ENCODE peak calls at places on chromosomes 6 and 20, in four cellular contexts. One of them, this sample, is unnamed.

GRCh38 chr20:50333131-50333530 is 142.5 kb downstream of the CEBPB start:
- DNase-seq in left cardiac atrium: no peak
- DNase-seq in stimulated activated CD8-positive, alpha-beta memory T cell treated with anti-CD3 and anti-CD28 coated beads, Interleukin-15, amount 100 ng/mL, for 1 hour: no peak
- DNase-seq in WTC11: no peak
- DNase-seq in this sample: no peak

GRCh38 chr6:35757461-35758123 is 18.8 kb upstream of the CLPSL2 start:
- DNase-seq in left cardiac atrium: no peak
- DNase-seq in stimulated activated CD8-positive, alpha-beta memory T cell treated with anti-CD3 and anti-CD28 coated beads, Interleukin-15, amount 100 ng/mL, for 1 hour: no peak
- DNase-seq in WTC11: peak
- DNase-seq in this sample: no peak

GRCh38 chr20:17579369-17580039 is 9.6 kb downstream of the DSTN start:
- DNase-seq in left cardiac atrium: no peak
- DNase-seq in stimulated activated CD8-positive, alpha-beta memory T cell treated with anti-CD3 and anti-CD28 coated beads, Interleukin-15, amount 100 ng/mL, for 1 hour: no peak
- DNase-seq in WTC11: no peak
- DNase-seq in this sample: no peak

GRCh38 chr6:112231609-112232060 is 22.7 kb downstream of the LAMA4 start:
- DNase-seq in left cardiac atrium: no peak
- DNase-seq in stimulated activated CD8-positive, alpha-beta memory T cell treated with anti-CD3 and anti-CD28 coated beads, Interleukin-15, amount 100 ng/mL, for 1 hour: no peak
- DNase-seq in WTC11: no peak
- DNase-seq in this sample: no peak

GRCh38 chr20:47465335-47466090 is 36.2 kb upstream of the NCOA3 start:
- DNase-seq in left cardiac atrium: no peak
- DNase-seq in stimulated activated CD8-positive, alpha-beta memory T cell treated with anti-CD3 and anti-CD28 coated beads, Interleukin-15, amount 100 ng/mL, for 1 hour: no peak
- DNase-seq in WTC11: no peak
- DNase-seq in this sample: no peak

GRCh38 chr6:127267742-127268588 is 1.3 kb downstream of the RNF146 start:
- DNase-seq in left cardiac atrium: no peak
- DNase-seq in stimulated activated CD8-positive, alpha-beta memory T cell treated with anti-CD3 and anti-CD28 coated beads, Interleukin-15, amount 100 ng/mL, for 1 hour: no peak
- DNase-seq in WTC11: no peak
- DNase-seq in this sample: no peak

GRCh38 chr20:4427936-4428581 is 293.6 kb upstream of the PRND start:
- DNase-seq in left cardiac atrium: no peak
- DNase-seq in stimulated activated CD8-positive, alpha-beta memory T cell treated with anti-CD3 and anti-CD28 coated beads, Interleukin-15, amount 100 ng/mL, for 1 hour: no peak
- DNase-seq in WTC11: no peak
- DNase-seq in this sample: no peak

GRCh38 chr6:72784071-72784470 is 162.2 kb downstream of the KCNQ5 start:
- DNase-seq in left cardiac atrium: no peak
- DNase-seq in stimulated activated CD8-positive, alpha-beta memory T cell treated with anti-CD3 and anti-CD28 coated beads, Interleukin-15, amount 100 ng/mL, for 1 hour: no peak
- DNase-seq in WTC11: no peak
- DNase-seq in this sample: no peak

GRCh38 chr6:14818422-14818884 is 427.4 kb upstream of the JARID2 start:
- DNase-seq in left cardiac atrium: peak
- DNase-seq in stimulated activated CD8-positive, alpha-beta memory T cell treated with anti-CD3 and anti-CD28 coated beads, Interleukin-15, amount 100 ng/mL, for 1 hour: no peak
- DNase-seq in WTC11: no peak
- DNase-seq in this sample: no peak

GRCh38 chr6:57221191-57221935 is 744 bp downstream of the RAB23 start:
- DNase-seq in left cardiac atrium: peak
- DNase-seq in stimulated activated CD8-positive, alpha-beta memory T cell treated with anti-CD3 and anti-CD28 coated beads, Interleukin-15, amount 100 ng/mL, for 1 hour: no peak
- DNase-seq in WTC11: peak
- DNase-seq in this sample: peak

GRCh38 chr6:157069585-157069984 is 253.7 kb downstream of the TMEM242 start:
- DNase-seq in left cardiac atrium: no peak
- DNase-seq in stimulated activated CD8-positive, alpha-beta memory T cell treated with anti-CD3 and anti-CD28 coated beads, Interleukin-15, amount 100 ng/mL, for 1 hour: no peak
- DNase-seq in WTC11: no peak
- DNase-seq in this sample: no peak

GRCh38 chr20:39825950-39826349 is 863.1 kb downstream of the MAFB start:
- DNase-seq in left cardiac atrium: no peak
- DNase-seq in stimulated activated CD8-positive, alpha-beta memory T cell treated with anti-CD3 and anti-CD28 coated beads, Interleukin-15, amount 100 ng/mL, for 1 hour: no peak
- DNase-seq in WTC11: no peak
- DNase-seq in this sample: no peak

GRCh38 chr6:4316867-4317400 is 181.6 kb upstream of the ECI2 start:
- DNase-seq in left cardiac atrium: peak
- DNase-seq in stimulated activated CD8-positive, alpha-beta memory T cell treated with anti-CD3 and anti-CD28 coated beads, Interleukin-15, amount 100 ng/mL, for 1 hour: no peak
- DNase-seq in WTC11: no peak
- DNase-seq in this sample: no peak

GRCh38 chr20:44186674-44187053 is 324 bp downstream of the JPH2 start:
- DNase-seq in left cardiac atrium: no peak
- DNase-seq in stimulated activated CD8-positive, alpha-beta memory T cell treated with anti-CD3 and anti-CD28 coated beads, Interleukin-15, amount 100 ng/mL, for 1 hour: no peak
- DNase-seq in WTC11: peak
- DNase-seq in this sample: no peak

GRCh38 chr6:148203970-148204369 is 138.7 kb upstream of the SASH1 start:
- DNase-seq in left cardiac atrium: no peak
- DNase-seq in stimulated activated CD8-positive, alpha-beta memory T cell treated with anti-CD3 and anti-CD28 coated beads, Interleukin-15, amount 100 ng/mL, for 1 hour: no peak
- DNase-seq in WTC11: no peak
- DNase-seq in this sample: peak

GRCh38 chr6:158417760-158418098 is 105.5 kb downstream of the TULP4 start:
- DNase-seq in left cardiac atrium: no peak
- DNase-seq in stimulated activated CD8-positive, alpha-beta memory T cell treated with anti-CD3 and anti-CD28 coated beads, Interleukin-15, amount 100 ng/mL, for 1 hour: no peak
- DNase-seq in WTC11: no peak
- DNase-seq in this sample: no peak

GRCh38 chr6:131840936-131841583 is 33.2 kb downstream of the ENPP1 start:
- DNase-seq in left cardiac atrium: no peak
- DNase-seq in stimulated activated CD8-positive, alpha-beta memory T cell treated with anti-CD3 and anti-CD28 coated beads, Interleukin-15, amount 100 ng/mL, for 1 hour: no peak
- DNase-seq in WTC11: no peak
- DNase-seq in this sample: no peak

GRCh38 chr6:135722679-135723078 is 128.8 kb upstream of the PDE7B start:
- DNase-seq in left cardiac atrium: no peak
- DNase-seq in stimulated activated CD8-positive, alpha-beta memory T cell treated with anti-CD3 and anti-CD28 coated beads, Interleukin-15, amount 100 ng/mL, for 1 hour: no peak
- DNase-seq in WTC11: no peak
- DNase-seq in this sample: no peak

GRCh38 chr6:85129881-85130280 is 320.0 kb upstream of the NT5E start:
- DNase-seq in left cardiac atrium: no peak
- DNase-seq in stimulated activated CD8-positive, alpha-beta memory T cell treated with anti-CD3 and anti-CD28 coated beads, Interleukin-15, amount 100 ng/mL, for 1 hour: no peak
- DNase-seq in WTC11: no peak
- DNase-seq in this sample: no peak

GRCh38 chr6:14549871-14550270 is 432.3 kb downstream of the CD83 start:
- DNase-seq in left cardiac atrium: no peak
- DNase-seq in stimulated activated CD8-positive, alpha-beta memory T cell treated with anti-CD3 and anti-CD28 coated beads, Interleukin-15, amount 100 ng/mL, for 1 hour: no peak
- DNase-seq in WTC11: no peak
- DNase-seq in this sample: no peak

GRCh38 chr20:47392721-47393073 is 36.2 kb upstream of the ZMYND8 start:
- DNase-seq in left cardiac atrium: no peak
- DNase-seq in stimulated activated CD8-positive, alpha-beta memory T cell treated with anti-CD3 and anti-CD28 coated beads, Interleukin-15, amount 100 ng/mL, for 1 hour: no peak
- DNase-seq in WTC11: no peak
- DNase-seq in this sample: no peak

GRCh38 chr6:36130672-36131516 is 581 bp downstream of the MAPK13 start:
- DNase-seq in left cardiac atrium: no peak
- DNase-seq in stimulated activated CD8-positive, alpha-beta memory T cell treated with anti-CD3 and anti-CD28 coated beads, Interleukin-15, amount 100 ng/mL, for 1 hour: no peak
- DNase-seq in WTC11: peak
- DNase-seq in this sample: peak

GRCh38 chr6:115865914-115866313 is 194.8 kb downstream of the FRK start:
- DNase-seq in left cardiac atrium: no peak
- DNase-seq in stimulated activated CD8-positive, alpha-beta memory T cell treated with anti-CD3 and anti-CD28 coated beads, Interleukin-15, amount 100 ng/mL, for 1 hour: no peak
- DNase-seq in WTC11: no peak
- DNase-seq in this sample: no peak

GRCh38 chr20:59751075-59751711 is 146.9 kb downstream of the PHACTR3 start:
- DNase-seq in left cardiac atrium: peak
- DNase-seq in stimulated activated CD8-positive, alpha-beta memory T cell treated with anti-CD3 and anti-CD28 coated beads, Interleukin-15, amount 100 ng/mL, for 1 hour: no peak
- DNase-seq in WTC11: peak
- DNase-seq in this sample: no peak

GRCh38 chr6:36067374-36068011 is 39.9 kb downstream of the MAPK14 start:
- DNase-seq in left cardiac atrium: no peak
- DNase-seq in stimulated activated CD8-positive, alpha-beta memory T cell treated with anti-CD3 and anti-CD28 coated beads, Interleukin-15, amount 100 ng/mL, for 1 hour: no peak
- DNase-seq in WTC11: no peak
- DNase-seq in this sample: no peak

GRCh38 chr6:6008648-6009421 is 2.1 kb upstream of the NRN1 start:
- DNase-seq in left cardiac atrium: peak
- DNase-seq in stimulated activated CD8-positive, alpha-beta memory T cell treated with anti-CD3 and anti-CD28 coated beads, Interleukin-15, amount 100 ng/mL, for 1 hour: no peak
- DNase-seq in WTC11: peak
- DNase-seq in this sample: no peak

GRCh38 chr6:44342052-44342451 is 398 bp upstream of the SPATS1 start:
- DNase-seq in left cardiac atrium: no peak
- DNase-seq in stimulated activated CD8-positive, alpha-beta memory T cell treated with anti-CD3 and anti-CD28 coated beads, Interleukin-15, amount 100 ng/mL, for 1 hour: no peak
- DNase-seq in WTC11: no peak
- DNase-seq in this sample: no peak

This sample was measured in T follicular helper cell.